ENCODE peak calls at places on chromosomes 12 and 14, in ten cellular contexts. N is kidney epithelial cell, I is psoas muscle, G is body of pancreas, H is AG04450, R is stomach, O is spleen, J is ovary, T is Peyer's patch, E is transverse colon. P is an unnamed sample. For H3K27me3, the result is how much of the 10 kb centered on the place peaks cover.

GRCh38 chr12:92070864-92071445 is 74.7 kb downstream of the BTG1 start:
- DNase-seq in N (no peak), I (no peak), G (peak), H (no peak), R (peak), O (no peak), J (peak), T (no peak), E (peak), P (no peak)

GRCh38 chr12:124594851-124595250 is 27.4 kb upstream of the NCOR2 start:
- DNase-seq in N (no peak), I (no peak), G (no peak), H (no peak), R (no peak), O (no peak), J (no peak), T (no peak), E (no peak), P (no peak)

GRCh38 chr12:27001663-27002062 is 12.5 kb downstream of the TM7SF3 start:
- DNase-seq in N (no peak), I (no peak), G (no peak), H (no peak), R (no peak), O (no peak), J (no peak), T (no peak), E (no peak), P (no peak)

GRCh38 chr12:24387381-24387780 is 437.9 kb upstream of the SOX5 start:
- DNase-seq in N (no peak), I (no peak), G (no peak), H (no peak), R (no peak), O (no peak), J (no peak), T (no peak), E (no peak), P (no peak)

GRCh38 chr12:52074006-52074405 is 4.2 kb downstream of the ATG101 start:
- DNase-seq in N (no peak), I (no peak), G (peak), H (no peak), R (peak), O (peak), J (peak), T (no peak), E (no peak), P (no peak)

GRCh38 chr12:12723681-12724420 is 6.7 kb downstream of the CDKN1B start:
- DNase-seq in N (no peak), I (peak), G (peak), H (no peak), R (peak), O (peak), J (peak), T (peak), E (peak), P (no peak)

GRCh38 chr12:117552971-117553370 is 191.5 kb upstream of the NOS1 start:
- DNase-seq in N (no peak), I (no peak), G (no peak), H (no peak), R (peak), O (no peak), J (peak), T (no peak), E (no peak), P (no peak)

GRCh38 chr14:36604757-36605505 is 22.5 kb upstream of the NKX2-8 start:
- DNase-seq in N (peak), I (no peak), G (peak), H (peak), R (peak), O (no peak), J (no peak), T (no peak), E (peak), P (no peak)

GRCh38 chr14:89320381-89321000 is 96.5 kb downstream of the FOXN3 start:
- DNase-seq in N (no peak), I (no peak), G (no peak), H (no peak), R (no peak), O (no peak), J (no peak), T (no peak), E (no peak), P (no peak)

GRCh38 chr12:6056406-6057211 is 67.9 kb downstream of the VWF start:
- DNase-seq in N (no peak), I (no peak), G (no peak), H (no peak), R (no peak), O (no peak), J (no peak), T (no peak), E (no peak), P (no peak)

GRCh38 chr12:62396750-62397149 is 69.9 kb upstream of the MON2 start:
- DNase-seq in N (no peak), I (no peak), G (no peak), H (peak), R (no peak), O (no peak), J (no peak), T (no peak), E (no peak), P (no peak)

GRCh38 chr12:49288412-49288853 is 6.5 kb upstream of the PRPH start:
- DNase-seq in N (no peak), I (no peak), G (peak), H (no peak), R (peak), O (peak), J (peak), T (peak), E (peak), P (no peak)

GRCh38 chr14:56949828-56950227 is 139.5 kb upstream of the OTX2 start:
- DNase-seq in N (peak), I (no peak), G (peak), H (no peak), R (no peak), O (no peak), J (no peak), T (no peak), E (peak), P (no peak)

GRCh38 chr14:54191846-54192245 is 205.0 kb upstream of the CDKN3 start:
- DNase-seq in N (no peak), I (no peak), G (no peak), H (no peak), R (no peak), O (no peak), J (no peak), T (no peak), E (no peak), P (no peak)

GRCh38 chr12:82605115-82605514 is 81.6 kb upstream of the TMTC2 start:
- DNase-seq in N (no peak), I (no peak), G (no peak), H (no peak), R (no peak), O (no peak), J (no peak), T (no peak), E (no peak), P (no peak)

GRCh38 chr14:92481386-92481785 is 32.2 kb upstream of the RIN3 start:
- DNase-seq in N (no peak), I (no peak), G (no peak), H (no peak), R (no peak), O (no peak), J (no peak), T (no peak), E (peak), P (no peak)

GRCh38 chr12:6962285-6963015 is 8.0 kb downstream of the PHB2 start:
- DNase-seq in N (no peak), I (no peak), G (peak), H (no peak), R (peak), O (peak), J (peak), T (no peak), E (peak), P (peak)

GRCh38 chr14:50062438-50063039 is 53.8 kb downstream of the VCPKMT start:
- DNase-seq in N (no peak), I (no peak), G (peak), H (no peak), R (peak), O (peak), J (no peak), T (peak), E (peak), P (no peak)

GRCh38 chr14:50059773-50060629 is 56.4 kb downstream of the VCPKMT start:
- DNase-seq in N (no peak), I (no peak), G (no peak), H (no peak), R (no peak), O (peak), J (no peak), T (peak), E (no peak), P (no peak)

GRCh38 chr14:50063876-50064420 is 52.4 kb downstream of the VCPKMT start:
- DNase-seq in N (no peak), I (no peak), G (no peak), H (no peak), R (no peak), O (peak), J (no peak), T (no peak), E (no peak), P (no peak)

GRCh38 chr14:50061664-50062437 is 54.5 kb downstream of the VCPKMT start:
- DNase-seq in N (no peak), I (no peak), G (peak), H (no peak), R (peak), O (peak), J (no peak), T (peak), E (peak), P (no peak)

GRCh38 chr14:50060871-50061663 is 55.3 kb downstream of the VCPKMT start:
- DNase-seq in N (peak), I (peak), G (peak), H (peak), R (no peak), O (peak), J (peak), T (peak), E (peak), P (peak)
- H3K27me3 ChIP-seq in N (under half), I (under half), G (under half), H (under half), R (under half), O (under half), J (under half), T (under half), E (under half), P (under half)

GRCh38 chr12:78645956-78646355 is 218.6 kb upstream of the SYT1 start:
- DNase-seq in N (peak), I (no peak), G (no peak), H (peak), R (no peak), O (no peak), J (no peak), T (no peak), E (no peak), P (no peak)

GRCh38 chr12:78651755-78652154 is 212.8 kb upstream of the SYT1 start:
- DNase-seq in N (no peak), I (no peak), G (no peak), H (no peak), R (no peak), O (no peak), J (no peak), T (no peak), E (no peak), P (no peak)
- H3K27me3 ChIP-seq in N (under half), I (under half), G (under half), H (under half), R (under half), O (under half), J (under half), T (under half), E (under half), P (under half)

DNA sequence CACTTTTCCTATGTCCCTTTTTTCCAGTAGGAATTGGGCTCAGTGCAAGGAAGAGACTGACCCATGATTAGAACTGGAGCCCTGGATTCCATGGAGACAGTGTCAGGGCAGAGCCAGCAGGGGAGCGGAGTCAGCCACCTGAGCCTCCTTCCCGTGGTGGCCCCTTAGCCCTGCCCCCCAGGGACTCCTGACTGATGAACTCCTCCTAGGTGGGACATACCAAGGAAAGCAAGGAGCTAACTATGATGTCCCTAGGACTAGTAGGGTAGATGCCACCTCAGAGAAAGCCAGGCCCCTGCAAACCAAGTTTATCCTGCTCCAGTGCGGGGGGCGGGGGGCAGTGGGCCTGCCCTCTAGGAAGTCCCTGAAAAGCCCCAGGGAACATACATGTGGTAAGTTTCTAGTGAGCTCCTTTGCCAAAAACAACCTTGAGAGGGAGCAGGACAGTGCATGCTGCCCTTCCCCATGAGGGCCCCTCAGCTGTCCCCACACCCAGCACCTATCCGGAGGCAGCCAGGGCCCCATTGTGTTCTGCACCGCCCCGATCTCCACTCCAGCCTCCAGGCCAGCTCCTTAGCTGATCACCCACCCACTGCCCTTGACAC is 6.2 kb upstream of the COL2A1 start:
- DNase-seq in N (no peak), I (no peak), G (no peak), H (no peak), R (no peak), O (no peak), J (no peak), T (no peak), E (no peak), P (no peak)
- H3K27me3 ChIP-seq in N (under half), I (under half), G (under half), H (half or more), R (under half), O (half or more), J (under half), T (under half), E (half or more), P (under half)

GRCh38 chr12:14418526-14418925 is 53.0 kb downstream of the ATF7IP start:
- DNase-seq in N (no peak), I (no peak), G (no peak), H (no peak), R (no peak), O (no peak), J (no peak), T (no peak), E (no peak), P (no peak)
- H3K27me3 ChIP-seq in N (under half), I (under half), G (under half), H (under half), R (under half), O (under half), J (under half), T (under half), E (under half), P (under half)

DNA sequence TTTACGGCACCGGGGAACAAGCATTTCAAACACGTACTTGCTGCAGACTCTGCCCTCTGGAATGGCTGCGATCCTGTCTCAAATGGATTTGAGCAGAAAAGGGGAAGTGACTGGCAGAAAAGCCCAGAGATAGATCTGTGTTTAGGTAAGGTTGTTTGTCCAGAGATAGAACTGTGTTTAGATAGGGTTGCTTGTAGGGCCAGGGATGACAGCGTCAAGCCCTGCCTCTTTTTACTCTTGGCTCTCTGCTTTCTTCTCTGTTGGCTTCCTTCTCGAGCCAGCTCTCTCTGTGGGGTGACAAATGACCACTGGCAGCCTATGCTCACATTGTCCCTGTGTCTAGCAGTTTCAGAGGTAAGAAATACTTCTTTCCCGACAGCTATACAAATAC is 11.4 kb downstream of the DGLUCY start:
- DNase-seq in N (no peak), I (no peak), G (no peak), H (no peak), R (no peak), O (peak), J (no peak), T (no peak), E (no peak), P (no peak)
- H3K27me3 ChIP-seq in N (under half), I (under half), G (under half), H (under half), R (under half), O (under half), J (under half), T (under half), E (under half), P (under half)

DNA sequence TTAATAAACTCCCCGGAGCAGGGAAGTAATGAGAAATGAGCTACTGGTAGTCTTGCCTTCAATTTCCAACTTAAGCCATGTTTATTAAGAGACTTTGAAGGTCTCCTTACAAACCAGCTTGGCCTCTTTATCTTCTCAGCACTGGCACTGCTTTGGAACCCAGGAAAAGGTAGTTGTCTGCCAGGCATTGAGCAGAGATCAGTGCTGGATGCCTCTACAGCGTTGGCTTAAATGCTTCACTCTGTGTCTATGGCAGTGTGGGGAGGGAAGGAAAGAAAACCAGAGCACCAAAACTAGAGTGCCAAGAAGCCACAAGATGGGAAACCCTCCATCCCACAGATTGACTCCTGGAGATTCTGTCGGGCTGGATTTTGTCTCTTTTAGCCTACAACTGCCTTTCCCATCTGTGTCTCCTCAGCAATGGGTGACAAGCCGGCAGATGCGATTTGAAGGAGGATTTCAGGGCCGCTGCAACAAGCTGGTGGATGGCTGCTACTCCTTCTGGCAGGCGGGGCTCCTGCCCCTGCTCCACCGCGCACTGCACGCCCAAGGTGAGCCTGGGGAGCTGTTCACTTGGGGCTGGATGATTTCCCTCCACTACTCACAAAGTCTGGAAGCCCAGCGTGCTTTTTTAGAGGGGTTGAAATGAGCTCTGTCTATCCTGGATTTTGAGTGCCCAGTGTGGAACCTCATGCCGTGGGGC is 57.3 kb downstream of the FNTB start:
- DNase-seq in N (no peak), I (no peak), G (no peak), H (no peak), R (no peak), O (no peak), J (no peak), T (no peak), E (no peak), P (no peak)
- H3K27me3 ChIP-seq in N (under half), I (under half), G (under half), H (under half), R (under half), O (under half), J (under half), T (under half), E (under half), P (under half)

P was measured in RWPE2.